ENCODE peak calls at places on chromosomes 4 and X, in ten cellular contexts. C, T, O, K, N, G, L, Q, D and W are unnamed samples.

GRCh38 chr4:139694522-139694921 is 28.9 kb downstream of the MGST2 start:
- DNase-seq in C (no peak), T (no peak), O (no peak), K (no peak), N (no peak), G (no peak), L (no peak), Q (no peak), D (no peak), W (no peak)

GRCh38 chr4:82842593-82842992 is 44.0 kb upstream of the SCD5 start:
- DNase-seq in C (no peak), T (no peak), O (no peak), K (no peak), N (no peak), G (no peak), L (no peak), Q (peak), D (peak), W (peak)

GRCh38 chr4:141102367-141102766 is 30.9 kb downstream of the RNF150 start:
- DNase-seq in C (no peak), T (no peak), O (peak), K (peak), N (no peak), G (no peak), L (no peak), Q (peak), D (no peak), W (no peak)

GRCh38 chr4:182560358-182560757 is 317.2 kb downstream of the TENM3 start:
- DNase-seq in C (no peak), T (no peak), O (peak), K (peak), N (no peak), G (no peak), L (no peak), Q (no peak), D (no peak), W (peak)

GRCh38 chr4:16505726-16506125 is 279.5 kb upstream of the TAPT1 start:
- DNase-seq in C (no peak), T (no peak), O (no peak), K (no peak), N (no peak), G (no peak), L (no peak), Q (peak), D (no peak), W (peak)

GRCh38 chrX:39477438-39478120 is 620.2 kb downstream of the BCOR start:
- DNase-seq in C (peak), T (no peak), O (no peak), K (peak), N (peak), G (peak), L (peak), Q (peak), D (no peak), W (peak)

GRCh38 chr4:151750156-151750555 is 10.7 kb downstream of the GATB start:
- DNase-seq in C (no peak), T (no peak), O (no peak), K (no peak), N (no peak), G (no peak), L (no peak), Q (no peak), D (no peak), W (no peak)

GRCh38 chr4:25861951-25862410 is 807 bp downstream of the SEL1L3 start:
- DNase-seq in C (peak), T (no peak), O (no peak), K (peak), N (peak), G (peak), L (peak), Q (peak), D (peak), W (peak)

GRCh38 chr4:97367878-97368277 is 775.4 kb downstream of the STPG2 start:
- DNase-seq in C (no peak), T (peak), O (peak), K (peak), N (no peak), G (no peak), L (no peak), Q (peak), D (no peak), W (no peak)

GRCh38 chrX:68648960-68649359 is 1.5 kb downstream of the STARD8 start:
- DNase-seq in C (no peak), T (no peak), O (no peak), K (no peak), N (no peak), G (no peak), L (no peak), Q (peak), D (no peak), W (peak)

GRCh38 chrX:103607385-103608304 is at the start of gene TCEAL3:
- DNase-seq in C (peak), T (no peak), O (no peak), K (peak), N (peak), G (peak), L (peak), Q (peak), D (peak), W (peak)

GRCh38 chr4:41437264-41437566 is 100.7 kb upstream of the LIMCH1 start:
- DNase-seq in C (no peak), T (no peak), O (no peak), K (no peak), N (no peak), G (no peak), L (no peak), Q (no peak), D (no peak), W (no peak)

GRCh38 chrX:116596010-116596409 is 133.2 kb upstream of the CT83 start:
- DNase-seq in C (no peak), T (no peak), O (no peak), K (no peak), N (no peak), G (no peak), L (no peak), Q (no peak), D (no peak), W (peak)

GRCh38 chr4:113147498-113148231 is 98.2 kb downstream of the ANK2 start:
- DNase-seq in C (no peak), T (no peak), O (no peak), K (no peak), N (no peak), G (no peak), L (no peak), Q (no peak), D (no peak), W (no peak)

GRCh38 chr4:125225806-125226205 is 88.9 kb upstream of the FAT4 start:
- DNase-seq in C (no peak), T (no peak), O (peak), K (no peak), N (no peak), G (no peak), L (no peak), Q (no peak), D (no peak), W (no peak)
- H3K4me3 ChIP-seq in C (no peak), T (no peak), O (no peak), K (no peak), N (no peak), G (no peak), L (no peak), Q (no peak), D (no peak), W (no peak)

GRCh38 chr4:60683357-60683756 is 516.8 kb upstream of the ADGRL3 start:
- DNase-seq in C (no peak), T (no peak), O (peak), K (peak), N (no peak), G (no peak), L (no peak), Q (peak), D (no peak), W (no peak)

GRCh38 chr4:60683953-60684352 is 516.2 kb upstream of the ADGRL3 start:
- DNase-seq in C (no peak), T (no peak), O (peak), K (peak), N (no peak), G (no peak), L (no peak), Q (peak), D (no peak), W (no peak)

DNA sequence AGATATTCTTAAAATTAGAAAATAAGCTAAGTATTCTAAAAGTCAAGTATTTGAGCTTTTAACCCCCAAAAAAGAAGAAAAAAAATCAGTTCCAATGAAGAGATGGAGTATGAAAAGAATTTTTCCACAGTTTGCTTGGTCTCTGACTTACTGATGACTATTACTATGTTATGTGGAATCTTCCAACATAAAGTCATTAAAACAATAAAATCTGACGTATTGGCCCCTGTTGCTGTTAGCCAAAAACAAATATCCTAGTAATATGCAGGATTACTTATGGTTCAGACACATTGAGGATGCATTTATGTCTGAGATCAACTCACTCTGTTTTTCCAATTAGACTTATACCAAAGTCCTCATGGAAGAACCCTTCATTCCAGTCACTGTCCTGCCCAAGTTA is 517.2 kb upstream of the ADGRL3 start:
- DNase-seq in C (no peak), T (no peak), O (peak), K (peak), N (no peak), G (no peak), L (no peak), Q (peak), D (no peak), W (no peak)
- H3K4me3 ChIP-seq in C (no peak), T (no peak), O (no peak), K (no peak), N (no peak), G (no peak), L (no peak), Q (no peak), D (no peak), W (no peak)

DNA sequence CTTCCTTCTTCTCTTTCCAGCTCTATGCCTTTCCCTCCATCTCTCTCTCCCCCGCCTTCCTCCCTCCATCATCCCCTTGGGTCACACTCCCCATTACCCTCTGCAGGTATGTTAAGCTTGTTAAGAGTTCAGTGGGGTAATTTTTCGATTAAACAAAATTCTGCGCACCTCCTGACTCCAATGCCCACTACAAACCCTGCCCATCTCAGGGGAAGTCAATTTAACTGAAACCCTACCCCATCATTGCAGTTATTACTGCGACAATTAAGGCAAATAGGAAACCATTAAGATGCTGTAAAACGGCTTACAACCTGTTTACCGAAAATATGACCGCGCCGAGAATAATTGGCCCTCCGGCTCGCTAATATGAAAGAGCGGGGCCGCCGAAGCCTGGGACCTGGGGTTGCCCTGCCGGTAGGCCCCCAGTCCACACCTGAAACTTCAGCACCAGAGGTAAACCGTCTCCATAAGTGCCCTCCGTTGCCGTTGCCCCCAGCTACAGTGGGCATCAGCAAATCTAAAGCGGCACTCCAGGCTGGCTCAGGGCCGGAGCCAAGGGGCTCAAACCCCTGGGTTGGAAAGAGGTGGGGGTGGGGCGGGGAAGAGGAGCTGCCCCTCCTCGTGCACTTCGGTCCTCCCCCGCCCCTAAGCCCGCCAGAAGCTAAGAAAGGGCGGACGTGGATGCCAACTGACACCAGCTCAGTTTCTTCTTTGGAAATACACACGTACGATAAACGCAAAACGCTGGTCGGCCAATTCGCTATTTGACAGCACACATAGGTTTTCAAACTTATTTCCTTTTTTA is 4.8 kb downstream of the ARX start:
- DNase-seq in C (no peak), T (no peak), O (no peak), K (no peak), N (no peak), G (no peak), L (no peak), Q (no peak), D (no peak), W (peak)
- H3K4me3 ChIP-seq in C (no peak), T (no peak), O (no peak), K (no peak), N (no peak), G (no peak), L (no peak), Q (no peak), D (no peak), W (no peak)

DNA sequence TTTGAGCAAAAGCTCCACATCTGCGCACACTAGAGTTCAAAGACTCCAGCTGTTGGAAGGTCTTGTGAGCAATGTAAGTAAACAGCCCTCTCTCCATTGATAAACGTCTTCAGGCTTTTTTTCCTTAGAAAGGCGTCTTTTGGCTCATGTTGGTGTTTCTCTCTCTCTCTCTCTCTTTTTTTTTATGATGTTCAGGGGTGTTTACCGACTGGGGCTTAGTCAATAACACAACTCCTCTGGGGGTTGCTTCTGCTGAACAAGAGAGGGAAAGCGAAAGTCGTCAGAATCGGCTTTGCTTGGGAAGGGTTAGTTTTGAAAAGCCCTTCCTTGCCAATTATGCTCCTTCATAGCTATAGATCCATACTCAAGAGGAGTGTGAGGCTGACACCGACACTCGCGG is 53.1 kb upstream of the C1QTNF7 start:
- DNase-seq in C (no peak), T (no peak), O (no peak), K (peak), N (no peak), G (no peak), L (no peak), Q (peak), D (no peak), W (no peak)
- H3K4me3 ChIP-seq in C (no peak), T (no peak), O (peak), K (peak), N (no peak), G (no peak), L (no peak), Q (peak), D (no peak), W (no peak)

GRCh38 chr4:80069108-80069836 is 3.8 kb downstream of the ANTXR2 start:
- DNase-seq in C (no peak), T (no peak), O (no peak), K (no peak), N (no peak), G (no peak), L (no peak), Q (no peak), D (no peak), W (no peak)

GRCh38 chr4:80069837-80070788 is 2.9 kb downstream of the ANTXR2 start:
- DNase-seq in C (no peak), T (peak), O (no peak), K (peak), N (no peak), G (no peak), L (no peak), Q (no peak), D (no peak), W (no peak)

GRCh38 chr4:80071643-80072606 is 1.1 kb downstream of the ANTXR2 start:
- DNase-seq in C (peak), T (no peak), O (no peak), K (peak), N (peak), G (peak), L (peak), Q (peak), D (no peak), W (peak)

GRCh38 chr4:80072607-80073361 is at the start of gene ANTXR2:
- DNase-seq in C (peak), T (peak), O (peak), K (peak), N (peak), G (peak), L (peak), Q (peak), D (peak), W (peak)

GRCh38 chr4:80070880-80071620 is 2.0 kb downstream of the ANTXR2 start:
- DNase-seq in C (no peak), T (no peak), O (no peak), K (peak), N (no peak), G (no peak), L (no peak), Q (no peak), D (no peak), W (no peak)
- H3K4me3 ChIP-seq in C (peak), T (no peak), O (peak), K (peak), N (no peak), G (peak), L (peak), Q (peak), D (no peak), W (peak)

DNA sequence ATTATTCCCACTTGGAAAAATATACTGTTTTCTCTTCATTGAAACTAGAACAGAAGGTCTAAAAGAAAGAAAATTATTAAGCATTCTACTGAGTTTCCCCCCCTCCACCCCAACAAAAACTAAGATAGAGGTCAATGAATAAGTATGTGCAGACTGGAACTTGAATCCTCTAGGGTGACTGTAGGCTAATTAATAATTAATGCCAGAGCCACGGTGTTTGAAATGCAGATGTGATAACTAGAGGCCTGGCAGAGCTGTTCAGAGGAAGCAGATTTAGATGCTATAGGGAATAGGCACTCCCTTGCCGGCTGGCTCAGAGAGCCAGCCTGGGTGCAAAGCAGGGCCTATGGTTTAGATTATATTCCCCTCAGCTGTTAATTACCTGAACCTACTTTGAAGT is 12.2 kb upstream of the POU3F4 start:
- DNase-seq in C (no peak), T (no peak), O (no peak), K (no peak), N (no peak), G (no peak), L (no peak), Q (no peak), D (no peak), W (no peak)
- H3K4me3 ChIP-seq in C (no peak), T (no peak), O (no peak), K (no peak), N (no peak), G (no peak), L (no peak), Q (no peak), D (no peak), W (no peak)

DNA sequence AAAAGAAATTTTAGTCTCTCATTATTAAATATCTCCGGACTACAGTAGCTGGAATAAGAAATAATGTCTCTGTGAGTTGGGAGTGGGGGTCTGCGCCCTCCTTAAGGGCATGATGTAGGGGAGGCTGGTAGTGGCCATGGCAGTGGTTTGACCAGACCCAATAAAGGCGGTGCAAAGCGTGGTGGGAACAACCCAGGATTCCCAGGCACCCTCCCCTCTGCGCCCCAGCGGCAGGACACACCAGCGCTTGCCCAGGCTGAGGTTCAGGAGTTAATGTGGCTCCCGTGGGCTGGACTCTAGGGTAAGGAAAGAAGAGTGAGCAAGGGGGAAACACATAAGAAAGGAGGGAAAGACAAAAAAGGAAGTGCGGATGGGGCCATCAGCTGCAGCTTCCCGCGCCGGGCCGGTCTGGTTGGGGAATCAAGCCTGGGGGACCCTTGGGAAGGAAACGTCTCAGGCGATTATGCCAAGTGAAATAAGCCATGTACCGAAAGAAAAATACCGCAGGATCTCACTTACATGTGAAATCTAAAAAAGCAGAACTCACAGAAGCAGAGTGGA is 157.5 kb upstream of the SMIM31 start:
- DNase-seq in C (no peak), T (no peak), O (no peak), K (no peak), N (no peak), G (no peak), L (no peak), Q (no peak), D (no peak), W (peak)
- H3K4me3 ChIP-seq in C (no peak), T (no peak), O (no peak), K (no peak), N (no peak), G (no peak), L (no peak), Q (no peak), D (no peak), W (no peak)

GRCh38 chr4:155666701-155667537 is at the start of gene GUCY1A1:
- DNase-seq in C (peak), T (no peak), O (no peak), K (peak), N (peak), G (peak), L (no peak), Q (peak), D (no peak), W (peak)
- H3K4me3 ChIP-seq in C (peak), T (no peak), O (peak), K (peak), N (peak), G (peak), L (no peak), Q (peak), D (peak), W (peak)

GRCh38 chr4:173478136-173478860 is 51.7 kb downstream of the HAND2 start:
- DNase-seq in C (no peak), T (no peak), O (peak), K (peak), N (no peak), G (no peak), L (no peak), Q (no peak), D (no peak), W (no peak)

GRCh38 chr4:173482330-173482931 is 47.6 kb downstream of the HAND2 start:
- DNase-seq in C (no peak), T (no peak), O (no peak), K (no peak), N (no peak), G (no peak), L (no peak), Q (no peak), D (no peak), W (no peak)

GRCh38 chr4:173478884-173479283 is 51.1 kb downstream of the HAND2 start:
- DNase-seq in C (no peak), T (no peak), O (no peak), K (no peak), N (no peak), G (no peak), L (no peak), Q (no peak), D (no peak), W (no peak)

GRCh38 chr4:173475751-173476150 is 54.3 kb downstream of the HAND2 start:
- DNase-seq in C (no peak), T (no peak), O (no peak), K (no peak), N (no peak), G (no peak), L (no peak), Q (no peak), D (no peak), W (no peak)

DNA sequence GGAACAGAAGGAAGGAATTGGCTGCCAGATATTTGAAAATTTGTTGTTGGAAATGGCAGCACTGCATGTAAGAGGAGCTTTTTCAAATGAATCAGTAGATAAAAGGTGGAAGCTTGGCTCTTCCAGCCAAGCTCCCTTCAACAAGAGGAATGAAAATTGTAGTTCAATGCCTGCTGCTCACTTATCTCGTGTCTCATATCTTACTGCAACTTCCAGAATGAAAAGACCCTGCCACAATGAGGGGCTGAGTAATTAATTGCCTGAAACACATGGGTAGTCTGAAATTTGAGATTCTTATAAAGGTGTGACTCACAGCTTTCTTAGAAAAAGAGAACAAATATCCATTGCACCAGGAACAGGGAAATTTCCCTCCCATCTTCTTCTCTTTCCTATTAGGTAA is 53.0 kb downstream of the HAND2 start:
- DNase-seq in C (no peak), T (no peak), O (no peak), K (peak), N (no peak), G (no peak), L (no peak), Q (no peak), D (no peak), W (no peak)
- H3K4me3 ChIP-seq in C (no peak), T (no peak), O (no peak), K (no peak), N (no peak), G (no peak), L (no peak), Q (no peak), D (no peak), W (no peak)